ENCODE peak calls at places on chromosomes 11 and 22, in four cellular contexts. H is RPMI8226, M is GM12865, W is cardiac septum. V is an unnamed sample.

GRCh38 chr22:36088292-36088691 is 59.7 kb upstream of the RBFOX2 start:
- DNase-seq in H (no peak), M (no peak), W (no peak), V (peak; percentile 62)

GRCh38 chr11:132062031-132062430 is 691.6 kb downstream of the NTM start:
- DNase-seq in M (no peak), H (no peak), W (no peak), V (no peak)

GRCh38 chr22:43859176-43859575 is 3.1 kb downstream of the SULT4A1 start:
- DNase-seq in W (peak; percentile 36), H (no peak), M (no peak), V (no peak)

GRCh38 chr11:119684361-119685072 is 44.5 kb downstream of the NECTIN1 start:
- DNase-seq in M (peak; percentile 32), W (no peak), H (no peak), V (no peak)

GRCh38 chr11:65435981-65436411 is 13.4 kb downstream of the NEAT1 start:
- DNase-seq in M (no peak), H (peak; percentile 14), W (peak; percentile 75), V (peak; percentile 52)

GRCh38 chr11:121587182-121587581 is 134.4 kb upstream of the SORL1-AS1 start:
- DNase-seq in W (no peak), M (no peak), H (no peak), V (no peak)

GRCh38 chr22:28917747-28918543 is 34.6 kb downstream of the ZNRF3 start:
- DNase-seq in W (no peak), M (no peak), H (no peak), V (peak; percentile 67)

GRCh38 chr22:48389916-48390315 is 1437.8 kb downstream of the BRD1 start:
- DNase-seq in W (no peak), H (no peak), M (no peak), V (peak; percentile 90)

GRCh38 chr11:75596914-75597313 is 34.9 kb downstream of the SERPINH1 start:
- DNase-seq in H (no peak), W (no peak), M (no peak), V (no peak)

GRCh38 chr11:123161386-123161785 is 33.7 kb downstream of the CLMP start:
- DNase-seq in H (no peak), W (no peak), M (no peak), V (no peak)

GRCh38 chr11:35721576-35722341 is 59.2 kb downstream of the TRIM44 start:
- DNase-seq in W (no peak), H (peak; percentile 8), M (peak; percentile 42), V (no peak)

GRCh38 chr22:20610243-20610686 is 102.9 kb downstream of the MED15 start:
- DNase-seq in H (no peak), M (no peak), W (no peak), V (no peak)

GRCh38 chr11:34644669-34645406 is 23.9 kb downstream of the EHF start:
- DNase-seq in H (no peak), M (no peak), W (no peak), V (peak; percentile 69)

GRCh38 chr11:56889986-56890385 is 98.7 kb upstream of the OR5AK2 start:
- DNase-seq in H (no peak), W (no peak), M (no peak), V (no peak)

GRCh38 chr11:67044496-67044895 is 12.2 kb upstream of the RHOD start:
- DNase-seq in W (no peak), H (no peak), M (no peak), V (no peak)

GRCh38 chr11:120260616-120261015 is 20.7 kb downstream of the POU2F3 start:
- DNase-seq in W (no peak), H (no peak), M (no peak), V (no peak)

GRCh38 chr11:57885298-57886035 is 123.9 kb downstream of the CTNND1 start:
- DNase-seq in M (peak; percentile 7), H (peak; percentile 22), W (no peak), V (peak; percentile 20)

GRCh38 chr22:44179196-44179988 is 1.3 kb upstream of the PARVG start:
- DNase-seq in W (no peak), M (no peak), H (no peak), V (no peak)

GRCh38 chr11:44047931-44048431 is at the start of gene ACCSL:
- DNase-seq in W (no peak), H (no peak), M (no peak), V (no peak)

GRCh38 chr22:47808886-47809620 is 1046.6 kb downstream of the TBC1D22A start:
- DNase-seq in H (no peak), W (no peak), M (no peak), V (no peak)

GRCh38 chr22:24595863-24596262 is 3.0 kb upstream of the LRRC75B start:
- DNase-seq in W (no peak), H (no peak), M (no peak), V (no peak)

GRCh38 chr11:123166095-123166559 is 28.9 kb downstream of the CLMP start:
- DNase-seq in W (no peak), M (peak; percentile 16), H (peak; percentile 23), V (no peak)

GRCh38 chr11:111220716-111221115 is 24.8 kb upstream of the POU2AF2 start:
- DNase-seq in M (no peak), W (no peak), H (no peak), V (peak; percentile 4)

GRCh38 chr22:30562391-30562790 is 12.1 kb downstream of the GAL3ST1 start:
- DNase-seq in M (no peak), W (no peak), H (no peak), V (peak; percentile 98)

GRCh38 chr11:61732705-61733104 is 19.7 kb upstream of the MYRF start:
- DNase-seq in H (no peak), W (no peak), M (no peak), V (no peak)

GRCh38 chr11:10392680-10393079 is 62.4 kb upstream of the AMPD3 start:
- DNase-seq in H (no peak), M (no peak), W (no peak), V (no peak)

GRCh38 chr11:117281159-117281558 is 10.0 kb upstream of the BACE1-AS start:
- DNase-seq in M (no peak), H (no peak), W (no peak), V (peak; percentile 21)

GRCh38 chr11:34798985-34799384 is 117.2 kb downstream of the APIP start:
- DNase-seq in W (no peak), H (no peak), M (no peak), V (no peak)

GRCh38 chr22:32971252-32971651 is 86.9 kb downstream of the SYN3 start:
- DNase-seq in H (no peak), M (no peak), W (no peak), V (no peak)

GRCh38 chr11:124934862-124935547 is 842 bp downstream of the HEPACAM start:
- DNase-seq in W (no peak), M (no peak), H (no peak), V (no peak)

GRCh38 chr11:126764221-126764620 is 236.3 kb downstream of the KIRREL3 start:
- DNase-seq in H (no peak), M (peak; percentile 10), W (no peak), V (no peak)

GRCh38 chr22:22408269-22408668 is 100.3 kb downstream of the ZNF280B start:
- DNase-seq in M (no peak), W (no peak), H (no peak), V (no peak)

GRCh38 chr11:102422817-102423725 is 29.5 kb downstream of the TMEM123 start:
- DNase-seq in W (no peak), M (no peak), H (no peak), V (no peak)